ENCODE peak calls at places on chromosomes 4 and X, in eight cellular contexts. M is fibroblast of lung, U is aorta, K is T-helper 2 cell, Q is HCEC 1CT, X is NCI-H1417, V is activated T-cell treated with anti-CD3 and anti-CD28 coated beads for 1 hour, R is putamen. N is an unnamed sample.
A peak's percentile ranks its signal among the peaks of the same experiment; 100 is the strongest.

GRCh38 chr4:172983014-172983413 is 185.6 kb upstream of the GALNT7 start:
- DNase-seq in M (peak; percentile 45), U (peak; percentile 48), K (no peak), Q (no peak), X (no peak), V (no peak), R (no peak), N (no peak)

GRCh38 chr4:177380730-177381287 is 61.4 kb downstream of the AGA start:
- DNase-seq in M (no peak), U (no peak), K (no peak), Q (no peak), X (no peak), V (no peak), R (no peak), N (no peak)

GRCh38 chr4:173835863-173836262 is 305.8 kb upstream of the HAND2 start:
- DNase-seq in M (peak; percentile 56), U (peak; percentile 45), K (no peak), Q (peak; percentile 33), X (peak; percentile 7), V (no peak), R (no peak), N (no peak)

GRCh38 chr4:38060829-38061431 is 100.7 kb downstream of the PTTG2 start:
- DNase-seq in M (peak; percentile 64), U (no peak), K (no peak), Q (no peak), X (no peak), V (no peak), R (no peak), N (no peak)

GRCh38 chrX:19602866-19603620 is 87.7 kb upstream of the MAP3K15 start:
- DNase-seq in M (peak; percentile 82), U (no peak), K (no peak), Q (peak; percentile 54), X (no peak), V (no peak), R (no peak), N (peak; percentile 73)

GRCh38 chrX:17608898-17609297 is 128.4 kb upstream of the SCML1 start:
- DNase-seq in M (peak; percentile 6), U (no peak), K (no peak), Q (no peak), X (peak; percentile 65), V (no peak), R (no peak), N (no peak)

GRCh38 chr4:41155194-41155830 is 59.0 kb downstream of the APBB2 start:
- DNase-seq in M (peak; percentile 95), U (no peak), K (no peak), Q (peak; percentile 62), X (no peak), V (no peak), R (no peak), N (peak; percentile 79)

GRCh38 chr4:88195666-88196365 is 37.4 kb upstream of the ABCG2 start:
- DNase-seq in M (no peak), U (no peak), K (no peak), Q (no peak), X (no peak), V (no peak), R (no peak), N (no peak)

GRCh38 chrX:46686003-46686645 is 72.8 kb downstream of the SLC9A7 start:
- DNase-seq in M (peak; percentile 15), U (no peak), K (no peak), Q (peak; percentile 27), X (peak; percentile 25), V (peak; percentile 9), R (no peak), N (peak; percentile 9)

GRCh38 chr4:98744372-98745150 is 86.2 kb upstream of the TSPAN5 start:
- DNase-seq in M (no peak), U (no peak), K (no peak), Q (no peak), X (no peak), V (no peak), R (no peak), N (no peak)

GRCh38 chr4:7222521-7222920 is 30.2 kb downstream of the SORCS2 start:
- DNase-seq in M (peak; percentile 59), U (no peak), K (no peak), Q (no peak), X (no peak), V (no peak), R (no peak), N (no peak)

GRCh38 chr4:137587796-137588195 is 55.5 kb upstream of the PCDH18 start:
- DNase-seq in M (peak; percentile 71), U (no peak), K (no peak), Q (no peak), X (no peak), V (no peak), R (no peak), N (no peak)

GRCh38 chr4:101669138-101669831 is 121.2 kb upstream of the BANK1 start:
- DNase-seq in M (no peak), U (no peak), K (no peak), Q (peak; percentile 2), X (no peak), V (no peak), R (no peak), N (no peak)

N was measured in RCC 7860.